ENCODE peak calls at places on chromosomes 5 and 9, in four cellular contexts. One of them, this sample, is unnamed.

GRCh38 chr5:83035373-83036170 is 41.6 kb downstream of the TMEM167A start:
- DNase-seq in H1: no peak
- DNase-seq in IMR-90: no peak
- DNase-seq in H9: no peak
- DNase-seq in this sample: no peak

GRCh38 chr5:141926434-141926833 is 2.8 kb downstream of the DELE1 start:
- DNase-seq in IMR-90: no peak
- DNase-seq in H1: no peak
- DNase-seq in H9: no peak
- DNase-seq in this sample: no peak

GRCh38 chr9:136192289-136193126 is 12.4 kb downstream of the LHX3 start:
- DNase-seq in IMR-90: no peak
- DNase-seq in H1: no peak
- DNase-seq in H9: no peak
- DNase-seq in this sample: no peak

GRCh38 chr5:27963050-27963783 is 924.8 kb upstream of the CDH9 start:
- DNase-seq in IMR-90: no peak
- DNase-seq in H9: no peak
- DNase-seq in H1: no peak
- DNase-seq in this sample: no peak

GRCh38 chr5:37723147-37723961 is 116.5 kb downstream of the GDNF start:
- DNase-seq in H9: peak; percentile 57
- DNase-seq in H1: no peak
- DNase-seq in IMR-90: no peak
- DNase-seq in this sample: peak; percentile 73

GRCh38 chr9:130365323-130365721 is 79.4 kb upstream of the ASS1 start:
- DNase-seq in H1: no peak
- DNase-seq in IMR-90: no peak
- DNase-seq in H9: no peak
- DNase-seq in this sample: no peak

GRCh38 chr5:138606378-138606777 is 31.2 kb upstream of the HSPA9 start:
- DNase-seq in IMR-90: no peak
- DNase-seq in H9: no peak
- DNase-seq in H1: no peak
- DNase-seq in this sample: no peak

GRCh38 chr5:146541956-146542849 is 26.2 kb upstream of the GPR151 start:
- DNase-seq in H9: peak; percentile 85
- DNase-seq in H1: peak; percentile 61
- DNase-seq in IMR-90: peak; percentile 47
- DNase-seq in this sample: peak; percentile 73

GRCh38 chr5:80275347-80275746 is 19.5 kb upstream of the SERINC5 start:
- DNase-seq in IMR-90: peak; percentile 21
- DNase-seq in H9: peak; percentile 48
- DNase-seq in H1: no peak
- DNase-seq in this sample: peak; percentile 78

GRCh38 chr9:129885670-129886106 is 50.4 kb downstream of the USP20 start:
- DNase-seq in H1: peak; percentile 56
- DNase-seq in IMR-90: peak; percentile 89
- DNase-seq in H9: peak; percentile 88
- DNase-seq in this sample: peak; percentile 91

GRCh38 chr9:18861599-18862546 is 171.1 kb downstream of the SAXO1 start:
- DNase-seq in H9: peak; percentile 49
- DNase-seq in IMR-90: peak; percentile 44
- DNase-seq in H1: no peak
- DNase-seq in this sample: peak; percentile 44

GRCh38 chr9:3256571-3256970 is 269.2 kb downstream of the RFX3 start:
- DNase-seq in H1: no peak
- DNase-seq in H9: no peak
- DNase-seq in IMR-90: peak; percentile 29
- DNase-seq in this sample: no peak

GRCh38 chr9:73038089-73038509 is 85.2 kb upstream of the ALDH1A1 start:
- DNase-seq in IMR-90: no peak
- DNase-seq in H1: no peak
- DNase-seq in H9: no peak
- DNase-seq in this sample: no peak

GRCh38 chr5:16131878-16132277 is 47.7 kb downstream of the MARCHF11 start:
- DNase-seq in H1: no peak
- DNase-seq in IMR-90: no peak
- DNase-seq in H9: no peak
- DNase-seq in this sample: no peak

GRCh38 chr9:79390077-79390673 is 181.6 kb upstream of the TLE4 start:
- DNase-seq in H9: no peak
- DNase-seq in IMR-90: peak; percentile 92
- DNase-seq in H1: no peak
- DNase-seq in this sample: no peak

GRCh38 chr5:143106175-143106574 is 297.3 kb downstream of the NR3C1 start:
- DNase-seq in IMR-90: peak; percentile 77
- DNase-seq in H9: no peak
- DNase-seq in H1: no peak
- DNase-seq in this sample: peak; percentile 62

GRCh38 chr5:80192507-80193241 is 63.2 kb downstream of the SERINC5 start:
- DNase-seq in H1: no peak
- DNase-seq in IMR-90: peak; percentile 51
- DNase-seq in H9: no peak
- DNase-seq in this sample: no peak

GRCh38 chr9:97809666-97810344 is 43.2 kb upstream of the FOXE1 start:
- DNase-seq in H1: no peak
- DNase-seq in H9: peak; percentile 51
- DNase-seq in IMR-90: no peak
- DNase-seq in this sample: peak; percentile 48

GRCh38 chr5:157816682-157817268 is 42.2 kb downstream of the CLINT1 start:
- DNase-seq in H9: no peak
- DNase-seq in IMR-90: peak; percentile 29
- DNase-seq in H1: no peak
- DNase-seq in this sample: no peak

GRCh38 chr5:177370488-177371119 is 12.9 kb downstream of the RGS14 start:
- DNase-seq in IMR-90: peak; percentile 82
- DNase-seq in H1: peak; percentile 99
- DNase-seq in H9: peak; percentile 99
- DNase-seq in this sample: peak; percentile 99

GRCh38 chr5:28766565-28767158 is 1728.3 kb upstream of the CDH9 start:
- DNase-seq in H9: no peak
- DNase-seq in IMR-90: peak; percentile 21
- DNase-seq in H1: no peak
- DNase-seq in this sample: peak; percentile 41

GRCh38 chr5:58080573-58080972 is 379.3 kb downstream of the PLK2 start:
- DNase-seq in H9: no peak
- DNase-seq in H1: no peak
- DNase-seq in IMR-90: peak; percentile 69
- DNase-seq in this sample: peak; percentile 88

GRCh38 chr5:172740483-172741205 is 30.4 kb downstream of the DUSP1 start:
- DNase-seq in H1: no peak
- DNase-seq in IMR-90: peak; percentile 93
- DNase-seq in H9: no peak
- DNase-seq in this sample: peak; percentile 46

GRCh38 chr5:9766581-9766980 is 136.4 kb upstream of the TAS2R1 start:
- DNase-seq in IMR-90: peak; percentile 81
- DNase-seq in H9: no peak
- DNase-seq in H1: no peak
- DNase-seq in this sample: no peak

GRCh38 chr5:60487885-60488425 is 212.0 kb downstream of the DEPDC1B start:
- DNase-seq in H9: no peak
- DNase-seq in H1: no peak
- DNase-seq in IMR-90: no peak
- DNase-seq in this sample: no peak

GRCh38 chr9:84375954-84376353 is 35.4 kb upstream of the SLC28A3 start:
- DNase-seq in IMR-90: no peak
- DNase-seq in H9: no peak
- DNase-seq in H1: no peak
- DNase-seq in this sample: no peak

GRCh38 chr9:129328357-129329103 is 150.5 kb upstream of the IER5L start:
- DNase-seq in H9: no peak
- DNase-seq in IMR-90: no peak
- DNase-seq in H1: no peak
- DNase-seq in this sample: no peak

GRCh38 chr5:54756301-54756700 is 229.1 kb downstream of the ESM1 start:
- DNase-seq in IMR-90: no peak
- DNase-seq in H9: no peak
- DNase-seq in H1: no peak
- DNase-seq in this sample: no peak

GRCh38 chr5:26553079-26553478 is 485.3 kb downstream of the CDH9 start:
- DNase-seq in IMR-90: no peak
- DNase-seq in H9: no peak
- DNase-seq in H1: no peak
- DNase-seq in this sample: no peak

GRCh38 chr9:115391166-115391825 is 273.3 kb upstream of the TNC start:
- DNase-seq in IMR-90: peak; percentile 28
- DNase-seq in H1: no peak
- DNase-seq in H9: no peak
- DNase-seq in this sample: no peak

GRCh38 chr5:144117412-144117811 is 53.0 kb downstream of the YIPF5 start:
- DNase-seq in IMR-90: peak; percentile 15
- DNase-seq in H1: no peak
- DNase-seq in H9: no peak
- DNase-seq in this sample: no peak

GRCh38 chr9:126420643-126421564 is 94.3 kb downstream of the MVB12B start:
- DNase-seq in H9: no peak
- DNase-seq in IMR-90: peak; percentile 58
- DNase-seq in H1: no peak
- DNase-seq in this sample: peak; percentile 62

GRCh38 chr9:119273984-119274665 is 95.1 kb downstream of the BRINP1 start:
- DNase-seq in H9: no peak
- DNase-seq in IMR-90: no peak
- DNase-seq in H1: no peak
- DNase-seq in this sample: no peak

DNA sequence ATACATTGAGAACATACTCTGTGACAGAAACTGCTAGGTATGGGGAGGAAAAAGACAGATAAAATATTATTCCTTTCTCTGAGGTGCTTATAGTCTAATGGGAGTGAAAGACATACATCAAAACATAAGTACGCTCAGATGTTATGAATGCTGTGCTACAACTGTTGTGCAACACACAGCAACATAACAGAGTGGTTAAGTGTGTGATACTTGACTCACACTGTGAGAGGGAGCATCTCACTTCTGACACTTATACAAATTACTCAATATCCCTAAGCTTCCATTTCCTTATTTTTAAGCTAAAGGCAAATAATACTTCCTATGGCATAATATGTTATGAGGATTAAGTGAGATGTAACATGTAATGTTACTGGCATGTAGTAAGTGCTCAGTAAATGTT is 110.6 kb upstream of the FER start:
- DNase-seq in H1: no peak
- DNase-seq in H9: no peak
- DNase-seq in IMR-90: peak; percentile 62
- DNase-seq in this sample: no peak
- H2BK5ac ChIP-seq in H1: no peak overlapping the region
- H2BK5ac ChIP-seq in H9: no peak overlapping the region
- H2BK5ac ChIP-seq in IMR-90: no peak overlapping the region
- H2BK5ac ChIP-seq in this sample: no peak overlapping the region

GRCh38 chr5:42015254-42015653 is 90.2 kb downstream of the FBXO4 start:
- DNase-seq in H9: no peak
- DNase-seq in IMR-90: no peak
- DNase-seq in H1: no peak
- DNase-seq in this sample: no peak

GRCh38 chr5:42015681-42016080 is 90.6 kb downstream of the FBXO4 start:
- DNase-seq in H1: no peak
- DNase-seq in IMR-90: peak; percentile 4
- DNase-seq in H9: no peak
- DNase-seq in this sample: no peak

DNA sequence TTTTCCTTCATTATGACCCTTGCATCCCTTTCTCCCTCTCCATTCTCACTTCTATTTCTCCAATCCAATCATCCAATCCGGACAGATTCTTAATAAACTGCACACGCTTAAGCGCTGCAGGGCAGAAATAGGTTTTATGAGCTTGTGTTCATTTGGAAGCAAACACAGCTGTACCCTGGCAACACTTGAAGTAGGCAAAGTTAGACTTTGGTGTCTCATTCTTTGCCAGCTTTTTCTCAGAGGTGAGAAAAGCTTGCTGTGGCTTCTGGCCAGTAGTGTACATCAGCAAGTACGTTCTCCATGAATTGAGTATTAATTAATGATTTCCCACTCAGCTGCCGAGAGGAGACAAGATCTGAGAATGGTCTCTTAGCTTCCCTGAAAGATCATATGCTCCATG is 88.5 kb downstream of the FBXO4 start:
- DNase-seq in H9: no peak
- DNase-seq in H1: no peak
- DNase-seq in IMR-90: no peak
- DNase-seq in this sample: no peak
- H3K56ac ChIP-seq in H9: no peak overlapping the region
- H3K56ac ChIP-seq in H1: no peak overlapping the region
- H3K56ac ChIP-seq in IMR-90: no peak overlapping the region
- H3K56ac ChIP-seq in this sample: no peak overlapping the region

DNA sequence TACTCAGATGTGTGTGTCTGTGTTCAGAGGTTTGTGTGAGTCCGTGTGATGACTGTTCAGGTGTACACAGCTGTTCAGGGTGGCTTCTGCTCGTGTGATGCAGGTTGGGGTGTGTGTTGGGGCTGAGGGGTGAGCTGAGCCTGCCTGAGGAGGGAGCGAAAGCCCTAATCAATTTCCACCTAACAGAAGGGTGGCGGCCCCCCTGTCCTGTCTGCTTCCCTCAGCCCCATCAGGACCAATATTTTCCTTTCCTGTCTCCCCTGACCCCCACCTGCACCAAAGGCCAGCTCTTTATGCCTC is 30.2 kb downstream of the LHX2 start:
- DNase-seq in IMR-90: no peak
- DNase-seq in H1: no peak
- DNase-seq in H9: no peak
- DNase-seq in this sample: no peak
- H3K4me2 ChIP-seq in IMR-90: no peak overlapping the region
- H3K4me2 ChIP-seq in H1: no peak overlapping the region
- H3K4me2 ChIP-seq in H9: no peak overlapping the region
- H3K4me2 ChIP-seq in this sample: no peak overlapping the region

GRCh38 chr9:95100071-95100627 is 217.4 kb downstream of the FANCC start:
- DNase-seq in H9: no peak
- DNase-seq in IMR-90: peak; percentile 53
- DNase-seq in H1: no peak
- DNase-seq in this sample: no peak
- H2BK5ac ChIP-seq in H9: no peak overlapping the region
- H2BK5ac ChIP-seq in IMR-90: no peak overlapping the region
- H2BK5ac ChIP-seq in H1: no peak overlapping the region
- H2BK5ac ChIP-seq in this sample: no peak overlapping the region